ENCODE peak calls at places on chromosomes 6 and 20, in nine cellular contexts. B is naive B cell; P is choroid plexus epithelial cell; T is A549; G is activated T-cell treated with anti-CD3 and anti-CD28 coated beads, Interleukin-2, amount 50 U/mL, for 72 hours; X is Kasumi-1; J is ACHN; U is EL; L is mammary epithelial cell. R is an unnamed sample.

GRCh38 chr6:6248651-6249050 is 71.8 kb downstream of the F13A1 start:
- DNase-seq in X (no peak), J (no peak), G (no peak), B (no peak), P (no peak), U (no peak), T (no peak), L (no peak), R (no peak)

GRCh38 chr6:148175511-148176188 is 167.0 kb upstream of the SASH1 start:
- DNase-seq in L (peak; percentile 58), U (peak; percentile 57), T (no peak), J (no peak), X (no peak), G (no peak), B (no peak), P (peak; percentile 53), R (no peak)

GRCh38 chr6:63441266-63441956 is 121.6 kb upstream of the LGSN start:
- DNase-seq in G (no peak), L (no peak), T (peak; percentile 62), X (peak; percentile 81), U (no peak), P (no peak), B (peak; percentile 5), J (no peak), R (no peak)

GRCh38 chr20:57395111-57395959 is 4.1 kb downstream of the RBM38 start:
- DNase-seq in X (no peak), B (peak; percentile 25), L (peak; percentile 74), J (no peak), G (no peak), T (no peak), U (no peak), P (peak; percentile 13), R (no peak)

GRCh38 chr20:18638768-18639167 is 50.9 kb downstream of the DTD1 start:
- DNase-seq in X (no peak), T (no peak), B (no peak), G (no peak), P (peak; percentile 38), U (no peak), J (no peak), L (no peak), R (no peak)

GRCh38 chr20:51700809-51701285 is 67.3 kb downstream of the ATP9A start:
- DNase-seq in X (peak; percentile 61), T (peak; percentile 52), J (peak; percentile 52), L (peak; percentile 27), P (peak; percentile 71), U (peak; percentile 47), G (no peak), B (no peak), R (peak; percentile 15)

GRCh38 chr6:80610821-80611220 is 504.4 kb downstream of the BCKDHB start:
- DNase-seq in P (peak; percentile 61), T (peak; percentile 1), J (no peak), X (no peak), B (no peak), U (peak; percentile 75), L (peak; percentile 69), G (no peak), R (no peak)

GRCh38 chr6:46509063-46509462 is 17.8 kb upstream of the RCAN2 start:
- DNase-seq in B (no peak), T (no peak), X (no peak), P (no peak), U (no peak), G (no peak), L (no peak), J (no peak), R (no peak)

GRCh38 chr6:68235192-68235812 is 399.8 kb upstream of the ADGRB3 start:
- DNase-seq in G (no peak), U (no peak), X (no peak), B (no peak), T (no peak), L (no peak), P (peak; percentile 41), J (no peak), R (peak; percentile 98)

GRCh38 chr20:19449051-19449450 is 236.6 kb downstream of the SLC24A3 start:
- DNase-seq in B (no peak), X (no peak), G (no peak), P (peak; percentile 6), J (no peak), U (peak; percentile 31), T (no peak), L (no peak), R (no peak)

R was measured in MV-4-11.